ENCODE peak calls at places on chromosomes 5 and 9, in seven cellular contexts. T, N, I, P, B, H and J are unnamed samples.

GRCh38 chr9:113541019-113541900 is 77.7 kb downstream of the RGS3 start:
- DNase-seq in T (peak; percentile 88), N (no peak), I (peak; percentile 28), P (no peak), B (no peak), H (no peak), J (peak; percentile 80)

GRCh38 chr5:176319827-176320554 is 41.6 kb downstream of the KIAA1191 start:
- DNase-seq in T (no peak), N (no peak), I (no peak), P (no peak), B (no peak), H (no peak), J (no peak)

GRCh38 chr9:79471577-79472543 is 99.9 kb upstream of the TLE4 start:
- DNase-seq in T (peak; percentile 83), N (no peak), I (peak; percentile 63), P (no peak), B (no peak), H (no peak), J (no peak)

GRCh38 chr9:36781532-36781931 is 208.8 kb downstream of the MELK start:
- DNase-seq in T (peak; percentile 80), N (peak; percentile 18), I (peak; percentile 8), P (no peak), B (no peak), H (no peak), J (peak; percentile 14)

GRCh38 chr5:56269216-56269927 is 36.2 kb upstream of the ANKRD55 start:
- DNase-seq in T (no peak), N (no peak), I (peak; percentile 45), P (peak; percentile 67), B (peak; percentile 44), H (no peak), J (peak; percentile 47)

GRCh38 chr5:122436615-122437014 is 124.6 kb downstream of the SNCAIP start:
- DNase-seq in T (no peak), N (no peak), I (no peak), P (no peak), B (no peak), H (no peak), J (no peak)

GRCh38 chr5:138605254-138605972 is 30.2 kb upstream of the HSPA9 start:
- DNase-seq in T (no peak), N (no peak), I (no peak), P (peak; percentile 41), B (peak; percentile 47), H (no peak), J (no peak)

GRCh38 chr5:159533197-159533596 is 202.9 kb upstream of the IL12B start:
- DNase-seq in T (no peak), N (no peak), I (peak; percentile 79), P (no peak), B (no peak), H (no peak), J (peak; percentile 34)

GRCh38 chr5:151238303-151238741 is 14.4 kb upstream of the CCDC69 start:
- DNase-seq in T (no peak), N (no peak), I (no peak), P (peak; percentile 54), B (no peak), H (no peak), J (no peak)

GRCh38 chr5:78500028-78500427 is 139.6 kb downstream of the SCAMP1 start:
- DNase-seq in T (no peak), N (no peak), I (no peak), P (no peak), B (no peak), H (no peak), J (no peak)

GRCh38 chr9:121242219-121242954 is 25.6 kb upstream of the GSN start:
- DNase-seq in T (no peak), N (no peak), I (peak; percentile 64), P (no peak), B (no peak), H (no peak), J (no peak)

GRCh38 chr9:22005083-22005699 is 3.9 kb downstream of the CDKN2B start:
- DNase-seq in T (no peak), N (no peak), I (no peak), P (no peak), B (no peak), H (no peak), J (no peak)

GRCh38 chr9:91664669-91665068 is 241.0 kb upstream of the NFIL3 start:
- DNase-seq in T (no peak), N (no peak), I (no peak), P (no peak), B (no peak), H (no peak), J (no peak)

GRCh38 chr9:6667633-6668280 is 22.2 kb upstream of the GLDC start:
- DNase-seq in T (no peak), N (peak; percentile 8), I (peak; percentile 15), P (peak; percentile 44), B (no peak), H (no peak), J (no peak)

GRCh38 chr5:16539169-16539666 is 73.6 kb upstream of the ZNF622 start:
- DNase-seq in T (peak; percentile 64), N (peak; percentile 99), I (peak; percentile 78), P (no peak), B (no peak), H (no peak), J (peak; percentile 94)

GRCh38 chr5:119400248-119400647 is 44.4 kb downstream of the TNFAIP8 start:
- DNase-seq in T (no peak), N (peak; percentile 98), I (peak; percentile 30), P (no peak), B (no peak), H (no peak), J (peak; percentile 89)

GRCh38 chr5:132019857-132020555 is 8.5 kb upstream of the ACSL6 start:
- DNase-seq in T (peak; percentile 43), N (no peak), I (no peak), P (peak; percentile 79), B (peak; percentile 77), H (peak; percentile 67), J (no peak)

GRCh38 chr9:131405858-131406566 is 12.1 kb downstream of the PRRC2B start:
- DNase-seq in T (no peak), N (no peak), I (no peak), P (no peak), B (no peak), H (no peak), J (no peak)

GRCh38 chr9:133737774-133738038 is 446 bp downstream of the SARDH start:
- DNase-seq in T (no peak), N (no peak), I (no peak), P (no peak), B (no peak), H (no peak), J (no peak)

GRCh38 chr9:95989304-95989703 is 113.8 kb downstream of the ERCC6L2 start:
- DNase-seq in T (no peak), N (no peak), I (no peak), P (no peak), B (no peak), H (no peak), J (no peak)

GRCh38 chr5:67156976-67157583 is 39.5 kb downstream of the CD180 start:
- DNase-seq in T (no peak), N (no peak), I (peak; percentile 6), P (peak; percentile 61), B (peak; percentile 20), H (no peak), J (peak; percentile 20)

GRCh38 chr9:72203205-72203803 is 54.1 kb downstream of the GDA start:
- DNase-seq in T (no peak), N (peak; percentile 28), I (peak; percentile 38), P (peak; percentile 39), B (no peak), H (no peak), J (peak; percentile 10)

GRCh38 chr5:125376059-125376641 is 629.7 kb upstream of the ZNF608 start:
- DNase-seq in T (no peak), N (no peak), I (no peak), P (no peak), B (no peak), H (no peak), J (no peak)

GRCh38 chr5:65474129-65474711 is 7.5 kb downstream of the ADAMTS6 start:
- DNase-seq in T (no peak), N (no peak), I (no peak), P (no peak), B (no peak), H (no peak), J (no peak)